ENCODE peak calls at places on chromosomes 7 and 10, in six cellular contexts. Z is H1, B is IMR-90, M is H9, R is mesenchymal stem cell, U is neuronal stem cell. F is an unnamed sample.

GRCh38 chr10:69388488-69388887 is 28.2 kb downstream of the TACR2 start:
- DNase-seq in U (no peak), R (no peak), M (no peak), B (no peak), Z (no peak), F (no peak)

GRCh38 chr7:129162732-129163131 is 18.2 kb downstream of the TSPAN33 start:
- DNase-seq in B (no peak), R (no peak), U (no peak), M (no peak), Z (no peak), F (no peak)

GRCh38 chr7:4144171-4144701 is 537.9 kb upstream of the FOXK1 start:
- DNase-seq in U (no peak), B (no peak), R (no peak), M (no peak), Z (no peak), F (no peak)

GRCh38 chr10:47090903-47091302 is 179.7 kb downstream of the PTPN20 start:
- DNase-seq in M (no peak), B (no peak), R (no peak), U (no peak), Z (no peak), F (no peak)

GRCh38 chr7:855686-856369 is 20.5 kb upstream of the GET4 start:
- DNase-seq in U (no peak), M (no peak), Z (no peak), B (no peak), R (no peak), F (no peak)

GRCh38 chr7:36192050-36192824 is 39.2 kb downstream of the EEPD1 start:
- DNase-seq in R (peak; percentile 87), U (no peak), B (peak; percentile 98), M (no peak), Z (no peak), F (peak; percentile 25)

GRCh38 chr7:106313456-106313891 is 28.7 kb upstream of the NAMPT start:
- DNase-seq in Z (no peak), B (peak; percentile 73), M (no peak), U (no peak), R (peak; percentile 80), F (no peak)

GRCh38 chr7:117715784-117716445 is 157.3 kb downstream of the CTTNBP2 start:
- DNase-seq in B (peak; percentile 75), Z (no peak), M (peak; percentile 56), U (peak; percentile 27), R (peak; percentile 77), F (peak; percentile 74)

GRCh38 chr7:102432476-102433318 is 678 bp upstream of the ORAI2 start:
- DNase-seq in M (peak; percentile 33), U (peak; percentile 36), B (no peak), Z (no peak), R (no peak), F (peak; percentile 42)
- H4K8ac ChIP-seq in M (no peak overlapping the region), U (no peak overlapping the region), B (peak overlapping the region; percentile 81), Z (peak overlapping the region; percentile 64), R (peak overlapping the region; percentile 95), F (peak overlapping the region; percentile 86)

GRCh38 chr7:26365077-26365896 is 73.6 kb downstream of the SNX10 start:
- DNase-seq in U (peak; percentile 65), M (no peak), Z (no peak), R (peak; percentile 76), B (peak; percentile 77), F (peak; percentile 86)
- H4K91ac ChIP-seq in U (no peak overlapping the region), M (no peak overlapping the region), Z (no peak overlapping the region), R (no peak overlapping the region), B (no peak overlapping the region), F (no peak overlapping the region)

DNA sequence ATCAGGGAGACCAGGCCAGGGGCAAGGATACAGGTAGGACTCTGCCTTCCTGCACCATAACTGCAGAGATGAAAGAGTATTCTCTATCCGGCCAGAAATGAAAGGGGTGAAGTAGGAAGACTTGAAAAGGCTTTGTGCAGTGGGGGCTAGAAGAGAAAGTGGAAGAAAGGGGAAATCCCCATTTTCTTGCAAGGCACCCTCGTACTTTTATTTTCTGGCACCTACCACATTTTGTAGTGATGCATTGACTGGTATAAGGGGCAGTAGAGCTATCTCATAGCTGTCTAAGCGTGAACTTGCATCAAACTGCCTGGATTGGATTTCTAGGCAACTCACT is 752 bp upstream of the CAMK2G start:
- DNase-seq in B (no peak), M (no peak), Z (no peak), U (no peak), R (no peak), F (no peak)
- H3K14ac ChIP-seq in B (no peak overlapping the region), M (no peak overlapping the region), Z (no peak overlapping the region), U (no peak overlapping the region), R (no peak overlapping the region), F (no peak overlapping the region)

GRCh38 chr10:22320591-22321155 is at the start of gene BMI1:
- DNase-seq in R (peak; percentile 63), Z (no peak), U (peak; percentile 72), B (peak; percentile 70), M (peak; percentile 85), F (peak; percentile 69)
- H4K8ac ChIP-seq in R (peak within 1 kb of the TSS; percentile 96), Z (peak within 1 kb of the TSS; percentile 74), U (peak within 1 kb of the TSS; percentile 82), B (peak within 1 kb of the TSS; percentile 63), M (no peak within 1 kb of the TSS), F (peak within 1 kb of the TSS; percentile 98)

GRCh38 chr10:86079088-86079487 is 287.5 kb downstream of the GRID1 start:
- DNase-seq in M (peak; percentile 67), B (no peak), U (no peak), R (no peak), Z (peak; percentile 50), F (peak; percentile 93)
- H4K91ac ChIP-seq in M (no peak overlapping the region), B (no peak overlapping the region), U (no peak overlapping the region), R (no peak overlapping the region), Z (no peak overlapping the region), F (no peak overlapping the region)

DNA sequence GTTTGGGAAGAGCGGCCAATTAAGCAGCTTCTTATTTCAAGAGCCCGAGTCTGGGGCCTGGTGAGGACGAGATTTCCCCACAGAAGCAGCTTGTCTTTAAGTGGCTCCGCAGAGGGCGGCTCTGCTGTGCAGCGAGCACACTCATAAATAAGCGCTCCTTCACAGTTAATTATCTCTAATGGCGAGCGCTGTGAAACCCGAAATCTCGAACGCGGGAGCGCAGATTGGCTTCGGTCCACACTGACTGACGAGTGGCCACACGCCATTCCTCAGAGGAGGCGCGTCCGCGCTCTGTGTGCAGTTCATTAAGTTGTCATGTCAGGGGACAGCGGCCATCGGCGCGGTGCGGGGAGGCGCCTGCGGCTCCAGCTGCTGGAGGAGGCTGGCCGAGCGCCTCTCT is 560.9 kb downstream of the DNAJB6 start:
- DNase-seq in U (no peak), R (no peak), Z (no peak), B (no peak), M (no peak), F (no peak)
- H3K14ac ChIP-seq in U (no peak overlapping the region), R (no peak overlapping the region), Z (no peak overlapping the region), B (no peak overlapping the region), M (no peak overlapping the region), F (no peak overlapping the region)